ENCODE peak calls at places on chromosomes 3 and 15, in five cellular contexts. E is esophagus muscularis mucosa, X is heart left ventricle, M is HCT116, N is transverse colon. V is an unnamed sample.

GRCh38 chr3:179321585-179322322 is 1.1 kb upstream of the ZNF639 start:
- DNase-seq in X (no peak), E (no peak), M (no peak), N (peak), V (no peak)

GRCh38 chr15:77508541-77509505 is 88.1 kb downstream of the HMG20A start:
- DNase-seq in E (no peak), N (no peak), X (peak), M (no peak), V (no peak)

GRCh38 chr3:62631471-62631870 is 243.7 kb downstream of the CADPS start:
- DNase-seq in N (no peak), E (no peak), X (no peak), M (no peak), V (no peak)

GRCh38 chr3:142987080-142987700 is 14.2 kb upstream of the U2SURP start:
- DNase-seq in E (no peak), M (no peak), N (no peak), X (no peak), V (no peak)

GRCh38 chr3:33312361-33312760 is 35.1 kb downstream of the FBXL2 start:
- DNase-seq in X (no peak), E (no peak), N (no peak), M (no peak), V (no peak)

GRCh38 chr3:139634236-139634635 is 43.5 kb downstream of the NMNAT3 start:
- DNase-seq in X (no peak), M (no peak), N (no peak), E (peak), V (no peak)

GRCh38 chr15:83526319-83526718 is 79.2 kb downstream of the SH3GL3 start:
- DNase-seq in X (no peak), N (no peak), M (no peak), E (no peak), V (no peak)

GRCh38 chr3:132405188-132405587 is 12.1 kb upstream of the DNAJC13 start:
- DNase-seq in M (no peak), E (no peak), X (no peak), N (no peak), V (no peak)

GRCh38 chr15:34213690-34214089 is 3.8 kb upstream of the KATNBL1 start:
- DNase-seq in N (no peak), M (no peak), E (no peak), X (no peak), V (no peak)

GRCh38 chr3:81998139-81998755 is 236.8 kb upstream of the GBE1 start:
- DNase-seq in M (no peak), E (no peak), X (peak), N (no peak), V (no peak)

GRCh38 chr15:76274821-76275220 is 36.4 kb downstream of the ETFA start:
- DNase-seq in X (no peak), M (no peak), E (no peak), N (no peak), V (no peak)

GRCh38 chr15:90030376-90030775 is 29.3 kb downstream of the ZNF710 start:
- DNase-seq in X (no peak), M (no peak), N (peak), E (no peak), V (no peak)

GRCh38 chr3:126667631-126668449 is 12.9 kb upstream of the TXNRD3 start:
- DNase-seq in E (no peak), N (no peak), M (no peak), X (no peak), V (no peak)

GRCh38 chr15:60523056-60523455 is 44.1 kb upstream of the ICE2 start:
- DNase-seq in M (no peak), X (no peak), N (no peak), E (no peak), V (no peak)

GRCh38 chr15:64095795-64096485 is at the start of gene SNX1:
- DNase-seq in M (peak), E (peak), X (peak), N (peak), V (peak)

GRCh38 chr15:64099379-64099778 is 3.6 kb downstream of the SNX1 start:
- DNase-seq in X (no peak), E (no peak), N (no peak), M (no peak), V (no peak)

GRCh38 chr15:64093627-64094417 is at the start of gene CIAO2A:
- DNase-seq in E (peak), N (peak), M (peak), X (peak), V (peak)

GRCh38 chr15:64095431-64095794 is 369 bp upstream of the SNX1 start:
- DNase-seq in X (no peak), M (no peak), E (no peak), N (no peak), V (no peak)

GRCh38 chr15:64096486-64097431 is 977 bp downstream of the SNX1 start:
- DNase-seq in E (no peak), M (no peak), N (no peak), X (no peak), V (no peak)
- H3K27ac ChIP-seq in E (peak), M (peak), N (peak), X (peak), V (peak)

GRCh38 chr3:50570508-50571279 is 1.4 kb downstream of the HEMK1 start:
- DNase-seq in N (no peak), X (no peak), M (no peak), E (no peak), V (no peak)

GRCh38 chr3:50568947-50569749 is at the start of gene HEMK1:
- DNase-seq in E (peak), N (peak), M (peak), X (peak), V (peak)

GRCh38 chr3:50567011-50567385 is 549 bp downstream of the C3orf18 start:
- DNase-seq in M (no peak), N (no peak), X (no peak), E (no peak), V (no peak)

GRCh38 chr3:50564321-50564720 is 3.2 kb downstream of the C3orf18 start:
- DNase-seq in X (no peak), M (no peak), N (no peak), E (no peak), V (no peak)

GRCh38 chr3:50567386-50568182 is at the start of gene C3orf18:
- DNase-seq in X (peak), M (peak), N (peak), E (peak), V (peak)
- TF ChIP-seq POLR2A in X (peak), M (no peak), N (peak), E (no peak), V (peak)

GRCh38 chr15:63729115-63729884 is 104.4 kb downstream of the HERC1 start:
- DNase-seq in X (no peak), N (peak), E (no peak), M (no peak), V (no peak)
- H3K27ac ChIP-seq in X (no peak), N (no peak), E (no peak), M (no peak), V (no peak)

DNA sequence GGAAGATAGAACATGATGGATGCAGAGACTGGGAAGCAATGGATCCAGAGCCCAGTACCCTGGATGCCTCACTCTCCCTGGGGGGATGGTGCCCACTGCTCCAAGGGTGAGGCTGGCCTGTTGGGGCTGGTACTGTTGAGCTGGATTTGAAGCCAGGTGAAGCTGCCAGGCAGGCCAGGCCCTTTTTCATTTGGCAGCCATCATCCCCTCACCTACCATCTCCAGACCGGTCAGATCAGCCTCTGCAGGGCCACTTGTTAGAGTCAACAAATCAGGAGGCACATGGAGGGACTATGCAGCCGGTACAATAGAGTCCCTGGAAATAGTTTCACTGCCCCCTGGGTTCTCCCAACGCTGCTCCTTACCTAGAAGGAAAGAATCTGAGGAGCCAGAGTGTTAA is 5.9 kb downstream of the MAPKAPK3 start:
- DNase-seq in E (no peak), N (no peak), X (no peak), M (no peak), V (peak)
- TF ChIP-seq POLR2A in E (no peak), N (no peak), X (no peak), M (no peak), V (no peak)

GRCh38 chr3:194304186-194304917 is 46.8 kb downstream of the CPN2 start:
- DNase-seq in N (no peak), M (no peak), X (no peak), E (no peak), V (no peak)

GRCh38 chr3:194306109-194306686 is 44.9 kb downstream of the CPN2 start:
- DNase-seq in X (no peak), N (no peak), E (no peak), M (no peak), V (no peak)

GRCh38 chr3:194301730-194302129 is 49.4 kb downstream of the CPN2 start:
- DNase-seq in M (no peak), E (no peak), X (no peak), N (no peak), V (no peak)

GRCh38 chr3:194305356-194306108 is 45.6 kb downstream of the CPN2 start:
- DNase-seq in M (no peak), X (no peak), E (no peak), N (no peak), V (no peak)

GRCh38 chr3:194303749-194304148 is 47.4 kb downstream of the CPN2 start:
- DNase-seq in X (no peak), N (no peak), E (no peak), M (no peak), V (no peak)
- H3K27ac ChIP-seq in X (no peak), N (no peak), E (no peak), M (no peak), V (no peak)